ENCODE peak calls at places on chromosome 17, in six cellular contexts. D is heart left ventricle; C is aorta; N is AG10803; G is lower lobe of right lung; R is activated CD4-positive, CD25-positive, alpha-beta regulatory T cell treated with anti-CD3 and anti-CD28 coated beads, Interleukin-2, amount 50 U/mL, for 16 hours. T is an unnamed sample.

GRCh38 chr17:40727447-40728231 is 24.1 kb upstream of the KRT24 start:
- DNase-seq in N (peak), D (no peak), C (no peak), R (no peak), G (no peak), T (no peak)

GRCh38 chr17:14016858-14017257 is 52.4 kb upstream of the COX10 start:
- DNase-seq in N (no peak), C (no peak), D (no peak), R (no peak), G (no peak), T (no peak)

GRCh38 chr17:32529604-32530003 is 42.8 kb downstream of the CDK5R1 start:
- DNase-seq in D (no peak), C (no peak), R (no peak), G (no peak), N (no peak), T (no peak)

GRCh38 chr17:50255766-50256480 is 18.3 kb upstream of the TMEM92 start:
- DNase-seq in G (no peak), D (no peak), N (no peak), C (peak), R (no peak), T (no peak)

GRCh38 chr17:27996157-27997043 is 46.1 kb upstream of the NLK start:
- DNase-seq in R (no peak), C (no peak), G (no peak), N (no peak), D (no peak), T (no peak)

GRCh38 chr17:70661342-70662222 is 492.2 kb downstream of the KCNJ2 start:
- DNase-seq in C (no peak), N (peak), G (no peak), R (no peak), D (no peak), T (no peak)

GRCh38 chr17:40554646-40555295 is 10.5 kb downstream of the CCR7 start:
- DNase-seq in G (no peak), D (no peak), R (no peak), C (peak), N (no peak), T (no peak)

GRCh38 chr17:19736071-19736470 is 12.0 kb downstream of the ALDH3A1 start:
- DNase-seq in G (no peak), C (no peak), D (no peak), N (no peak), R (no peak), T (no peak)

GRCh38 chr17:31608659-31609254 is 217.3 kb downstream of the RAB11FIP4 start:
- DNase-seq in D (no peak), C (no peak), N (no peak), G (no peak), R (no peak), T (no peak)

GRCh38 chr17:79243603-79243990 is 169.0 kb downstream of the ENGASE start:
- DNase-seq in C (no peak), N (no peak), G (no peak), R (no peak), D (no peak), T (no peak)

GRCh38 chr17:28001149-28001548 is 41.3 kb upstream of the NLK start:
- DNase-seq in N (no peak), D (no peak), G (no peak), C (no peak), R (no peak), T (no peak)

GRCh38 chr17:27995554-27995953 is 46.9 kb upstream of the NLK start:
- DNase-seq in N (peak), D (no peak), R (no peak), C (no peak), G (no peak), T (no peak)

GRCh38 chr17:49968380-49969133 is 433 bp upstream of the DLX4 start:
- DNase-seq in G (peak), C (peak), D (peak), N (peak), R (peak), T (no peak)

GRCh38 chr17:77729587-77729986 is 228.9 kb upstream of the TNRC6C start:
- DNase-seq in D (no peak), N (no peak), C (no peak), G (no peak), R (no peak), T (no peak)

GRCh38 chr17:34243732-34244299 is 11.3 kb upstream of the CCL2 start:
- DNase-seq in C (no peak), N (no peak), R (no peak), D (no peak), G (no peak), T (no peak)

GRCh38 chr17:66468241-66469087 is 166.1 kb downstream of the PRKCA start:
- DNase-seq in N (peak), C (no peak), R (no peak), D (no peak), G (no peak), T (no peak)

GRCh38 chr17:16407911-16408588 is 7.3 kb upstream of the TRPV2 start:
- DNase-seq in C (peak), R (no peak), G (peak), D (peak), N (peak), T (no peak)

GRCh38 chr17:61508912-61509311 is 56.7 kb downstream of the TBX4 start:
- DNase-seq in D (no peak), C (no peak), R (no peak), N (no peak), G (no peak), T (no peak)

GRCh38 chr17:42227849-42228696 is 33.8 kb upstream of the GHDC start:
- DNase-seq in N (no peak), C (no peak), G (no peak), D (no peak), R (no peak), T (no peak)

GRCh38 chr17:83196088-83196765 is 116.8 kb downstream of the METRNL start:
- DNase-seq in D (peak), N (peak), R (no peak), C (peak), G (peak), T (peak)

GRCh38 chr17:81710514-81711308 is 1.4 kb upstream of the SLC25A10 start:
- DNase-seq in C (no peak), G (no peak), N (peak), D (no peak), R (no peak), T (no peak)

GRCh38 chr17:49067163-49067562 is 65.4 kb upstream of the B4GALNT2 start:
- DNase-seq in G (no peak), C (no peak), N (no peak), R (no peak), D (no peak), T (no peak)

GRCh38 chr17:63070031-63070430 is 104.0 kb downstream of the TANC2 start:
- DNase-seq in C (no peak), G (no peak), D (no peak), N (no peak), R (no peak), T (no peak)

GRCh38 chr17:69031839-69032238 is 28.9 kb downstream of the ABCA9 start:
- DNase-seq in D (no peak), C (no peak), N (no peak), R (no peak), G (no peak), T (no peak)

GRCh38 chr17:13477180-13477611 is 124.5 kb downstream of the HS3ST3A1 start:
- DNase-seq in C (no peak), G (no peak), D (no peak), N (peak), R (no peak), T (no peak)

GRCh38 chr17:2084129-2084765 is 29.3 kb downstream of the HIC1 start:
- DNase-seq in N (peak), C (no peak), R (no peak), D (peak), G (peak), T (no peak)

GRCh38 chr17:8153957-8154607 is 1.9 kb upstream of the PER1 start:
- DNase-seq in D (peak), G (peak), R (peak), N (peak), C (peak), T (peak)